ENCODE peak calls at places on chromosome 7, in ten cellular contexts. One of them, this sample, is unnamed.

GRCh38 chr7:139682136-139683013 is 95.4 kb downstream of the HIPK2 start:
- DNase-seq in CD8-positive, alpha-beta memory T cell: no peak
- DNase-seq in GM12892: no peak
- DNase-seq in ACHN: peak
- DNase-seq in activated CD8-positive, alpha-beta T cell treated with anti-CD3 and anti-CD28 coated beads for 36 hours: peak
- DNase-seq in heart left ventricle: no peak
- DNase-seq in mesendoderm: peak
- DNase-seq in activated naive CD4-positive, alpha-beta T cell treated with anti-CD3 and anti-CD28 coated beads for 36 hours: peak
- DNase-seq in activated CD8-positive, alpha-beta memory T cell treated with anti-CD3 and anti-CD28 coated beads for 48 hours: peak
- DNase-seq in iPS DF 6.9: no peak
- DNase-seq in this sample: no peak

GRCh38 chr7:119197172-119197871 is 972.8 kb downstream of the ANKRD7 start:
- DNase-seq in CD8-positive, alpha-beta memory T cell: no peak
- DNase-seq in GM12892: no peak
- DNase-seq in ACHN: no peak
- DNase-seq in activated CD8-positive, alpha-beta T cell treated with anti-CD3 and anti-CD28 coated beads for 36 hours: no peak
- DNase-seq in heart left ventricle: no peak
- DNase-seq in mesendoderm: no peak
- DNase-seq in activated naive CD4-positive, alpha-beta T cell treated with anti-CD3 and anti-CD28 coated beads for 36 hours: no peak
- DNase-seq in activated CD8-positive, alpha-beta memory T cell treated with anti-CD3 and anti-CD28 coated beads for 48 hours: no peak
- DNase-seq in iPS DF 6.9: no peak
- DNase-seq in this sample: no peak

GRCh38 chr7:71612892-71613291 is 480.9 kb downstream of the GALNT17 start:
- DNase-seq in CD8-positive, alpha-beta memory T cell: no peak
- DNase-seq in GM12892: no peak
- DNase-seq in ACHN: no peak
- DNase-seq in activated CD8-positive, alpha-beta T cell treated with anti-CD3 and anti-CD28 coated beads for 36 hours: no peak
- DNase-seq in heart left ventricle: no peak
- DNase-seq in mesendoderm: peak
- DNase-seq in activated naive CD4-positive, alpha-beta T cell treated with anti-CD3 and anti-CD28 coated beads for 36 hours: no peak
- DNase-seq in activated CD8-positive, alpha-beta memory T cell treated with anti-CD3 and anti-CD28 coated beads for 48 hours: no peak
- DNase-seq in iPS DF 6.9: no peak
- DNase-seq in this sample: no peak

GRCh38 chr7:21939136-21939857 is 6.4 kb downstream of the CDCA7L start:
- DNase-seq in CD8-positive, alpha-beta memory T cell: no peak
- DNase-seq in GM12892: no peak
- DNase-seq in ACHN: peak
- DNase-seq in activated CD8-positive, alpha-beta T cell treated with anti-CD3 and anti-CD28 coated beads for 36 hours: peak
- DNase-seq in heart left ventricle: no peak
- DNase-seq in mesendoderm: no peak
- DNase-seq in activated naive CD4-positive, alpha-beta T cell treated with anti-CD3 and anti-CD28 coated beads for 36 hours: peak
- DNase-seq in activated CD8-positive, alpha-beta memory T cell treated with anti-CD3 and anti-CD28 coated beads for 48 hours: no peak
- DNase-seq in iPS DF 6.9: no peak
- DNase-seq in this sample: no peak

GRCh38 chr7:131105803-131106680 is 221.6 kb upstream of the MKLN1 start:
- DNase-seq in CD8-positive, alpha-beta memory T cell: peak
- DNase-seq in GM12892: peak
- DNase-seq in ACHN: peak
- DNase-seq in activated CD8-positive, alpha-beta T cell treated with anti-CD3 and anti-CD28 coated beads for 36 hours: peak
- DNase-seq in heart left ventricle: peak
- DNase-seq in mesendoderm: peak
- DNase-seq in activated naive CD4-positive, alpha-beta T cell treated with anti-CD3 and anti-CD28 coated beads for 36 hours: peak
- DNase-seq in activated CD8-positive, alpha-beta memory T cell treated with anti-CD3 and anti-CD28 coated beads for 48 hours: peak
- DNase-seq in iPS DF 6.9: no peak
- DNase-seq in this sample: peak

GRCh38 chr7:132720835-132721234 is 144.6 kb upstream of the PLXNA4 start:
- DNase-seq in CD8-positive, alpha-beta memory T cell: no peak
- DNase-seq in GM12892: no peak
- DNase-seq in ACHN: no peak
- DNase-seq in activated CD8-positive, alpha-beta T cell treated with anti-CD3 and anti-CD28 coated beads for 36 hours: no peak
- DNase-seq in heart left ventricle: no peak
- DNase-seq in mesendoderm: no peak
- DNase-seq in activated naive CD4-positive, alpha-beta T cell treated with anti-CD3 and anti-CD28 coated beads for 36 hours: no peak
- DNase-seq in activated CD8-positive, alpha-beta memory T cell treated with anti-CD3 and anti-CD28 coated beads for 48 hours: no peak
- DNase-seq in iPS DF 6.9: no peak
- DNase-seq in this sample: no peak

GRCh38 chr7:16089801-16090200 is 331.5 kb downstream of the CRPPA start:
- DNase-seq in CD8-positive, alpha-beta memory T cell: no peak
- DNase-seq in GM12892: no peak
- DNase-seq in ACHN: no peak
- DNase-seq in activated CD8-positive, alpha-beta T cell treated with anti-CD3 and anti-CD28 coated beads for 36 hours: no peak
- DNase-seq in heart left ventricle: no peak
- DNase-seq in mesendoderm: no peak
- DNase-seq in activated naive CD4-positive, alpha-beta T cell treated with anti-CD3 and anti-CD28 coated beads for 36 hours: no peak
- DNase-seq in activated CD8-positive, alpha-beta memory T cell treated with anti-CD3 and anti-CD28 coated beads for 48 hours: no peak
- DNase-seq in iPS DF 6.9: no peak
- DNase-seq in this sample: no peak

GRCh38 chr7:141975806-141976523 is 2.4 kb upstream of the TAS2R38 start:
- DNase-seq in CD8-positive, alpha-beta memory T cell: peak
- DNase-seq in GM12892: peak
- DNase-seq in ACHN: peak
- DNase-seq in activated CD8-positive, alpha-beta T cell treated with anti-CD3 and anti-CD28 coated beads for 36 hours: peak
- DNase-seq in heart left ventricle: peak
- DNase-seq in mesendoderm: peak
- DNase-seq in activated naive CD4-positive, alpha-beta T cell treated with anti-CD3 and anti-CD28 coated beads for 36 hours: peak
- DNase-seq in activated CD8-positive, alpha-beta memory T cell treated with anti-CD3 and anti-CD28 coated beads for 48 hours: peak
- DNase-seq in iPS DF 6.9: peak
- DNase-seq in this sample: no peak

GRCh38 chr7:94763268-94763667 is 107.3 kb upstream of the SGCE start:
- DNase-seq in CD8-positive, alpha-beta memory T cell: no peak
- DNase-seq in GM12892: no peak
- DNase-seq in ACHN: no peak
- DNase-seq in activated CD8-positive, alpha-beta T cell treated with anti-CD3 and anti-CD28 coated beads for 36 hours: no peak
- DNase-seq in heart left ventricle: no peak
- DNase-seq in mesendoderm: no peak
- DNase-seq in activated naive CD4-positive, alpha-beta T cell treated with anti-CD3 and anti-CD28 coated beads for 36 hours: no peak
- DNase-seq in activated CD8-positive, alpha-beta memory T cell treated with anti-CD3 and anti-CD28 coated beads for 48 hours: no peak
- DNase-seq in iPS DF 6.9: no peak
- DNase-seq in this sample: no peak

GRCh38 chr7:103574536-103574935 is 128.5 kb upstream of the SLC26A5 start:
- DNase-seq in CD8-positive, alpha-beta memory T cell: no peak
- DNase-seq in GM12892: no peak
- DNase-seq in ACHN: no peak
- DNase-seq in activated CD8-positive, alpha-beta T cell treated with anti-CD3 and anti-CD28 coated beads for 36 hours: no peak
- DNase-seq in heart left ventricle: no peak
- DNase-seq in mesendoderm: no peak
- DNase-seq in activated naive CD4-positive, alpha-beta T cell treated with anti-CD3 and anti-CD28 coated beads for 36 hours: no peak
- DNase-seq in activated CD8-positive, alpha-beta memory T cell treated with anti-CD3 and anti-CD28 coated beads for 48 hours: no peak
- DNase-seq in iPS DF 6.9: no peak
- DNase-seq in this sample: no peak

GRCh38 chr7:41659539-41659938 is 43.4 kb downstream of the INHBA start:
- DNase-seq in CD8-positive, alpha-beta memory T cell: no peak
- DNase-seq in GM12892: no peak
- DNase-seq in ACHN: no peak
- DNase-seq in activated CD8-positive, alpha-beta T cell treated with anti-CD3 and anti-CD28 coated beads for 36 hours: no peak
- DNase-seq in heart left ventricle: no peak
- DNase-seq in mesendoderm: no peak
- DNase-seq in activated naive CD4-positive, alpha-beta T cell treated with anti-CD3 and anti-CD28 coated beads for 36 hours: no peak
- DNase-seq in activated CD8-positive, alpha-beta memory T cell treated with anti-CD3 and anti-CD28 coated beads for 48 hours: no peak
- DNase-seq in iPS DF 6.9: no peak
- DNase-seq in this sample: no peak

GRCh38 chr7:85184599-85185354 is 2.1 kb downstream of the SEMA3D start:
- DNase-seq in CD8-positive, alpha-beta memory T cell: no peak
- DNase-seq in GM12892: no peak
- DNase-seq in ACHN: no peak
- DNase-seq in activated CD8-positive, alpha-beta T cell treated with anti-CD3 and anti-CD28 coated beads for 36 hours: no peak
- DNase-seq in heart left ventricle: peak
- DNase-seq in mesendoderm: peak
- DNase-seq in activated naive CD4-positive, alpha-beta T cell treated with anti-CD3 and anti-CD28 coated beads for 36 hours: no peak
- DNase-seq in activated CD8-positive, alpha-beta memory T cell treated with anti-CD3 and anti-CD28 coated beads for 48 hours: no peak
- DNase-seq in iPS DF 6.9: no peak
- DNase-seq in this sample: no peak

GRCh38 chr7:44383566-44383965 is 58.2 kb upstream of the CAMK2B start:
- DNase-seq in CD8-positive, alpha-beta memory T cell: no peak
- DNase-seq in GM12892: no peak
- DNase-seq in ACHN: peak
- DNase-seq in activated CD8-positive, alpha-beta T cell treated with anti-CD3 and anti-CD28 coated beads for 36 hours: no peak
- DNase-seq in heart left ventricle: no peak
- DNase-seq in mesendoderm: no peak
- DNase-seq in activated naive CD4-positive, alpha-beta T cell treated with anti-CD3 and anti-CD28 coated beads for 36 hours: no peak
- DNase-seq in activated CD8-positive, alpha-beta memory T cell treated with anti-CD3 and anti-CD28 coated beads for 48 hours: no peak
- DNase-seq in iPS DF 6.9: no peak
- DNase-seq in this sample: no peak

GRCh38 chr7:75861636-75862035 is 17.2 kb upstream of the RHBDD2 start:
- DNase-seq in CD8-positive, alpha-beta memory T cell: no peak
- DNase-seq in GM12892: no peak
- DNase-seq in ACHN: no peak
- DNase-seq in activated CD8-positive, alpha-beta T cell treated with anti-CD3 and anti-CD28 coated beads for 36 hours: no peak
- DNase-seq in heart left ventricle: no peak
- DNase-seq in mesendoderm: no peak
- DNase-seq in activated naive CD4-positive, alpha-beta T cell treated with anti-CD3 and anti-CD28 coated beads for 36 hours: no peak
- DNase-seq in activated CD8-positive, alpha-beta memory T cell treated with anti-CD3 and anti-CD28 coated beads for 48 hours: no peak
- DNase-seq in iPS DF 6.9: no peak
- DNase-seq in this sample: no peak

GRCh38 chr7:64433590-64433989 is 119.8 kb downstream of the ZNF736 start:
- DNase-seq in CD8-positive, alpha-beta memory T cell: no peak
- DNase-seq in GM12892: no peak
- DNase-seq in ACHN: no peak
- DNase-seq in activated CD8-positive, alpha-beta T cell treated with anti-CD3 and anti-CD28 coated beads for 36 hours: no peak
- DNase-seq in heart left ventricle: no peak
- DNase-seq in mesendoderm: no peak
- DNase-seq in activated naive CD4-positive, alpha-beta T cell treated with anti-CD3 and anti-CD28 coated beads for 36 hours: no peak
- DNase-seq in activated CD8-positive, alpha-beta memory T cell treated with anti-CD3 and anti-CD28 coated beads for 48 hours: no peak
- DNase-seq in iPS DF 6.9: no peak
- DNase-seq in this sample: no peak

GRCh38 chr7:12199363-12199762 is 11.7 kb upstream of the TMEM106B start:
- DNase-seq in CD8-positive, alpha-beta memory T cell: no peak
- DNase-seq in GM12892: no peak
- DNase-seq in ACHN: no peak
- DNase-seq in activated CD8-positive, alpha-beta T cell treated with anti-CD3 and anti-CD28 coated beads for 36 hours: no peak
- DNase-seq in heart left ventricle: no peak
- DNase-seq in mesendoderm: peak
- DNase-seq in activated naive CD4-positive, alpha-beta T cell treated with anti-CD3 and anti-CD28 coated beads for 36 hours: no peak
- DNase-seq in activated CD8-positive, alpha-beta memory T cell treated with anti-CD3 and anti-CD28 coated beads for 48 hours: no peak
- DNase-seq in iPS DF 6.9: no peak
- DNase-seq in this sample: no peak

GRCh38 chr7:156218544-156219306 is 406.5 kb upstream of the SHH start:
- DNase-seq in CD8-positive, alpha-beta memory T cell: no peak
- DNase-seq in GM12892: no peak
- DNase-seq in ACHN: no peak
- DNase-seq in activated CD8-positive, alpha-beta T cell treated with anti-CD3 and anti-CD28 coated beads for 36 hours: no peak
- DNase-seq in heart left ventricle: no peak
- DNase-seq in mesendoderm: no peak
- DNase-seq in activated naive CD4-positive, alpha-beta T cell treated with anti-CD3 and anti-CD28 coated beads for 36 hours: no peak
- DNase-seq in activated CD8-positive, alpha-beta memory T cell treated with anti-CD3 and anti-CD28 coated beads for 48 hours: no peak
- DNase-seq in iPS DF 6.9: no peak
- DNase-seq in this sample: no peak

GRCh38 chr7:16926861-16927260 is 45.1 kb upstream of the AGR3 start:
- DNase-seq in CD8-positive, alpha-beta memory T cell: no peak
- DNase-seq in GM12892: no peak
- DNase-seq in ACHN: no peak
- DNase-seq in activated CD8-positive, alpha-beta T cell treated with anti-CD3 and anti-CD28 coated beads for 36 hours: no peak
- DNase-seq in heart left ventricle: no peak
- DNase-seq in mesendoderm: no peak
- DNase-seq in activated naive CD4-positive, alpha-beta T cell treated with anti-CD3 and anti-CD28 coated beads for 36 hours: no peak
- DNase-seq in activated CD8-positive, alpha-beta memory T cell treated with anti-CD3 and anti-CD28 coated beads for 48 hours: no peak
- DNase-seq in iPS DF 6.9: no peak
- DNase-seq in this sample: no peak

GRCh38 chr7:730501-731439 is 3.7 kb upstream of the PRKAR1B start:
- DNase-seq in CD8-positive, alpha-beta memory T cell: no peak
- DNase-seq in GM12892: no peak
- DNase-seq in ACHN: no peak
- DNase-seq in activated CD8-positive, alpha-beta T cell treated with anti-CD3 and anti-CD28 coated beads for 36 hours: no peak
- DNase-seq in heart left ventricle: peak
- DNase-seq in mesendoderm: no peak
- DNase-seq in activated naive CD4-positive, alpha-beta T cell treated with anti-CD3 and anti-CD28 coated beads for 36 hours: no peak
- DNase-seq in activated CD8-positive, alpha-beta memory T cell treated with anti-CD3 and anti-CD28 coated beads for 48 hours: no peak
- DNase-seq in iPS DF 6.9: no peak
- DNase-seq in this sample: no peak

GRCh38 chr7:155835446-155836215 is 23.4 kb upstream of the SHH start:
- DNase-seq in CD8-positive, alpha-beta memory T cell: no peak
- DNase-seq in GM12892: no peak
- DNase-seq in ACHN: no peak
- DNase-seq in activated CD8-positive, alpha-beta T cell treated with anti-CD3 and anti-CD28 coated beads for 36 hours: no peak
- DNase-seq in heart left ventricle: peak
- DNase-seq in mesendoderm: no peak
- DNase-seq in activated naive CD4-positive, alpha-beta T cell treated with anti-CD3 and anti-CD28 coated beads for 36 hours: no peak
- DNase-seq in activated CD8-positive, alpha-beta memory T cell treated with anti-CD3 and anti-CD28 coated beads for 48 hours: no peak
- DNase-seq in iPS DF 6.9: no peak
- DNase-seq in this sample: no peak

GRCh38 chr7:2166625-2167280 is 66.0 kb downstream of the MAD1L1 start:
- DNase-seq in CD8-positive, alpha-beta memory T cell: no peak
- DNase-seq in GM12892: no peak
- DNase-seq in ACHN: no peak
- DNase-seq in activated CD8-positive, alpha-beta T cell treated with anti-CD3 and anti-CD28 coated beads for 36 hours: no peak
- DNase-seq in heart left ventricle: no peak
- DNase-seq in mesendoderm: no peak
- DNase-seq in activated naive CD4-positive, alpha-beta T cell treated with anti-CD3 and anti-CD28 coated beads for 36 hours: no peak
- DNase-seq in activated CD8-positive, alpha-beta memory T cell treated with anti-CD3 and anti-CD28 coated beads for 48 hours: no peak
- DNase-seq in iPS DF 6.9: no peak
- DNase-seq in this sample: no peak

GRCh38 chr7:99958564-99959227 is 17.1 kb downstream of the AZGP1 start:
- DNase-seq in CD8-positive, alpha-beta memory T cell: no peak
- DNase-seq in GM12892: no peak
- DNase-seq in ACHN: no peak
- DNase-seq in activated CD8-positive, alpha-beta T cell treated with anti-CD3 and anti-CD28 coated beads for 36 hours: no peak
- DNase-seq in heart left ventricle: no peak
- DNase-seq in mesendoderm: no peak
- DNase-seq in activated naive CD4-positive, alpha-beta T cell treated with anti-CD3 and anti-CD28 coated beads for 36 hours: no peak
- DNase-seq in activated CD8-positive, alpha-beta memory T cell treated with anti-CD3 and anti-CD28 coated beads for 48 hours: no peak
- DNase-seq in iPS DF 6.9: no peak
- DNase-seq in this sample: no peak

GRCh38 chr7:26265499-26266075 is 26.1 kb upstream of the SNX10 start:
- DNase-seq in CD8-positive, alpha-beta memory T cell: no peak
- DNase-seq in GM12892: no peak
- DNase-seq in ACHN: no peak
- DNase-seq in activated CD8-positive, alpha-beta T cell treated with anti-CD3 and anti-CD28 coated beads for 36 hours: no peak
- DNase-seq in heart left ventricle: no peak
- DNase-seq in mesendoderm: no peak
- DNase-seq in activated naive CD4-positive, alpha-beta T cell treated with anti-CD3 and anti-CD28 coated beads for 36 hours: no peak
- DNase-seq in activated CD8-positive, alpha-beta memory T cell treated with anti-CD3 and anti-CD28 coated beads for 48 hours: no peak
- DNase-seq in iPS DF 6.9: no peak
- DNase-seq in this sample: no peak

GRCh38 chr7:111362660-111363059 is 199.6 kb downstream of the IMMP2L start:
- DNase-seq in CD8-positive, alpha-beta memory T cell: no peak
- DNase-seq in GM12892: no peak
- DNase-seq in ACHN: peak
- DNase-seq in activated CD8-positive, alpha-beta T cell treated with anti-CD3 and anti-CD28 coated beads for 36 hours: no peak
- DNase-seq in heart left ventricle: no peak
- DNase-seq in mesendoderm: peak
- DNase-seq in activated naive CD4-positive, alpha-beta T cell treated with anti-CD3 and anti-CD28 coated beads for 36 hours: no peak
- DNase-seq in activated CD8-positive, alpha-beta memory T cell treated with anti-CD3 and anti-CD28 coated beads for 48 hours: no peak
- DNase-seq in iPS DF 6.9: no peak
- DNase-seq in this sample: no peak

GRCh38 chr7:7183833-7184463 is 1.6 kb downstream of the C1GALT1 start:
- DNase-seq in CD8-positive, alpha-beta memory T cell: no peak
- DNase-seq in GM12892: no peak
- DNase-seq in ACHN: peak
- DNase-seq in activated CD8-positive, alpha-beta T cell treated with anti-CD3 and anti-CD28 coated beads for 36 hours: no peak
- DNase-seq in heart left ventricle: no peak
- DNase-seq in mesendoderm: no peak
- DNase-seq in activated naive CD4-positive, alpha-beta T cell treated with anti-CD3 and anti-CD28 coated beads for 36 hours: no peak
- DNase-seq in activated CD8-positive, alpha-beta memory T cell treated with anti-CD3 and anti-CD28 coated beads for 48 hours: no peak
- DNase-seq in iPS DF 6.9: no peak
- DNase-seq in this sample: no peak

GRCh38 chr7:1131471-1132265 is 28.3 kb downstream of the ZFAND2A start:
- DNase-seq in CD8-positive, alpha-beta memory T cell: no peak
- DNase-seq in GM12892: no peak
- DNase-seq in ACHN: no peak
- DNase-seq in activated CD8-positive, alpha-beta T cell treated with anti-CD3 and anti-CD28 coated beads for 36 hours: no peak
- DNase-seq in heart left ventricle: no peak
- DNase-seq in mesendoderm: no peak
- DNase-seq in activated naive CD4-positive, alpha-beta T cell treated with anti-CD3 and anti-CD28 coated beads for 36 hours: no peak
- DNase-seq in activated CD8-positive, alpha-beta memory T cell treated with anti-CD3 and anti-CD28 coated beads for 48 hours: no peak
- DNase-seq in iPS DF 6.9: no peak
- DNase-seq in this sample: no peak

GRCh38 chr7:132084776-132085388 is 491.4 kb downstream of the PLXNA4 start:
- DNase-seq in CD8-positive, alpha-beta memory T cell: no peak
- DNase-seq in GM12892: no peak
- DNase-seq in ACHN: peak
- DNase-seq in activated CD8-positive, alpha-beta T cell treated with anti-CD3 and anti-CD28 coated beads for 36 hours: no peak
- DNase-seq in heart left ventricle: no peak
- DNase-seq in mesendoderm: peak
- DNase-seq in activated naive CD4-positive, alpha-beta T cell treated with anti-CD3 and anti-CD28 coated beads for 36 hours: no peak
- DNase-seq in activated CD8-positive, alpha-beta memory T cell treated with anti-CD3 and anti-CD28 coated beads for 48 hours: no peak
- DNase-seq in iPS DF 6.9: no peak
- DNase-seq in this sample: no peak

GRCh38 chr7:133434246-133434865 is 181.5 kb downstream of the EXOC4 start:
- DNase-seq in CD8-positive, alpha-beta memory T cell: no peak
- DNase-seq in GM12892: no peak
- DNase-seq in ACHN: peak
- DNase-seq in activated CD8-positive, alpha-beta T cell treated with anti-CD3 and anti-CD28 coated beads for 36 hours: no peak
- DNase-seq in heart left ventricle: no peak
- DNase-seq in mesendoderm: peak
- DNase-seq in activated naive CD4-positive, alpha-beta T cell treated with anti-CD3 and anti-CD28 coated beads for 36 hours: peak
- DNase-seq in activated CD8-positive, alpha-beta memory T cell treated with anti-CD3 and anti-CD28 coated beads for 48 hours: no peak
- DNase-seq in iPS DF 6.9: no peak
- DNase-seq in this sample: no peak